ENCODE peak calls at places on chromosomes 7 and 10, in nine cellular contexts. I is astrocyte, Q is GM10248, V is dorsolateral prefrontal cortex, Z is glutamatergic neuron, P is type B pancreatic cell, H is progenitor cell of endocrine pancreas, A is endothelial cell of umbilical vein, T is heart right ventricle. Y is an unnamed sample.

GRCh38 chr10:63697956-63698814 is 177.0 kb downstream of the REEP3 start:
- DNase-seq in I (no peak), Q (peak; percentile 33), V (no peak), Z (no peak), P (no peak), H (no peak), A (no peak), T (no peak), Y (no peak)

GRCh38 chr7:15707570-15707969 is 21.1 kb upstream of the MEOX2 start:
- DNase-seq in I (no peak), Q (no peak), V (no peak), Z (no peak), P (no peak), H (no peak), A (peak; percentile 69), T (no peak), Y (no peak)

GRCh38 chr10:75187961-75188426 is 22.6 kb upstream of the VDAC2 start:
- DNase-seq in I (peak; percentile 43), Q (peak; percentile 72), V (no peak), Z (peak; percentile 61), P (no peak), H (peak; percentile 19), A (peak; percentile 66), T (peak; percentile 52), Y (peak; percentile 57)

GRCh38 chr7:14219125-14219524 is 229.7 kb upstream of the ETV1 start:
- DNase-seq in I (peak; percentile 25), Q (no peak), V (no peak), Z (no peak), P (no peak), H (no peak), A (no peak), T (no peak), Y (no peak)

GRCh38 chr7:137962875-137963507 is 38.9 kb downstream of the CREB3L2 start:
- DNase-seq in I (no peak), Q (no peak), V (no peak), Z (no peak), P (no peak), H (no peak), A (no peak), T (no peak), Y (no peak)

GRCh38 chr10:128026620-128027281 is 99.5 kb downstream of the MKI67 start:
- DNase-seq in I (no peak), Q (no peak), V (no peak), Z (no peak), P (no peak), H (no peak), A (peak; percentile 54), T (no peak), Y (no peak)

GRCh38 chr10:131475043-131475442 is 163.5 kb upstream of the TCERG1L start:
- DNase-seq in I (no peak), Q (no peak), V (no peak), Z (no peak), P (no peak), H (no peak), A (no peak), T (no peak), Y (no peak)

GRCh38 chr7:91940171-91940570 is 491 bp upstream of the AKAP9 start:
- DNase-seq in I (no peak), Q (peak; percentile 44), V (no peak), Z (no peak), P (no peak), H (no peak), A (peak; percentile 46), T (peak; percentile 45), Y (no peak)

GRCh38 chr10:16274911-16275310 is 161.9 kb upstream of the PTER start:
- DNase-seq in I (no peak), Q (no peak), V (no peak), Z (no peak), P (no peak), H (no peak), A (no peak), T (no peak), Y (no peak)

GRCh38 chr10:85319150-85319549 is 990.8 kb downstream of the CCSER2 start:
- DNase-seq in I (no peak), Q (no peak), V (peak; percentile 17), Z (no peak), P (no peak), H (no peak), A (no peak), T (no peak), Y (no peak)

GRCh38 chr10:75065081-75065480 is 46.4 kb upstream of the SAMD8 start:
- DNase-seq in I (no peak), Q (no peak), V (no peak), Z (no peak), P (no peak), H (no peak), A (no peak), T (no peak), Y (no peak)

GRCh38 chr10:73910764-73911552 is at the start of gene PLAU:
- DNase-seq in I (no peak), Q (peak; percentile 60), V (no peak), Z (peak; percentile 71), P (no peak), H (peak; percentile 41), A (peak; percentile 29), T (peak; percentile 61), Y (no peak)

GRCh38 chr7:97012293-97013005 is 7.1 kb downstream of the DLX6 start:
- DNase-seq in I (no peak), Q (no peak), V (no peak), Z (no peak), P (no peak), H (no peak), A (no peak), T (no peak), Y (no peak)

GRCh38 chr7:32591938-32592337 is 96.6 kb downstream of the AVL9 start:
- DNase-seq in I (peak; percentile 83), Q (no peak), V (no peak), Z (no peak), P (no peak), H (no peak), A (no peak), T (no peak), Y (no peak)

GRCh38 chr10:77867124-77867715 is 59.3 kb downstream of the DLG5 start:
- DNase-seq in I (no peak), Q (no peak), V (no peak), Z (no peak), P (no peak), H (no peak), A (no peak), T (no peak), Y (no peak)

GRCh38 chr7:135098391-135098790 is 49.5 kb upstream of the TMEM140 start:
- DNase-seq in I (no peak), Q (no peak), V (no peak), Z (no peak), P (no peak), H (no peak), A (peak; percentile 95), T (no peak), Y (no peak)

GRCh38 chr10:97539523-97540200 is 32.9 kb upstream of the ANKRD2 start:
- DNase-seq in I (peak; percentile 85), Q (no peak), V (no peak), Z (no peak), P (no peak), H (no peak), A (no peak), T (peak; percentile 49), Y (peak; percentile 70)

GRCh38 chr10:15208221-15208620 is 39.7 kb upstream of the NMT2 start:
- DNase-seq in I (no peak), Q (no peak), V (no peak), Z (no peak), P (no peak), H (no peak), A (no peak), T (no peak), Y (no peak)

GRCh38 chr10:70500812-70501301 is 22.3 kb downstream of the PALD1 start:
- DNase-seq in I (no peak), Q (no peak), V (no peak), Z (no peak), P (no peak), H (no peak), A (peak; percentile 67), T (peak; percentile 79), Y (no peak)

GRCh38 chr7:40194743-40195142 is 59.9 kb downstream of the SUGCT start:
- DNase-seq in I (peak; percentile 78), Q (no peak), V (no peak), Z (no peak), P (no peak), H (no peak), A (peak; percentile 27), T (no peak), Y (peak; percentile 26)

GRCh38 chr7:90708841-90709317 is 112.8 kb downstream of the CDK14 start:
- DNase-seq in I (peak; percentile 19), Q (peak; percentile 45), V (peak; percentile 9), Z (peak; percentile 45), P (no peak), H (no peak), A (peak; percentile 23), T (no peak), Y (peak; percentile 9)
- TF ChIP-seq CTCF in I (peak; percentile 57), Q (peak; percentile 67), V (peak; percentile 68), Z (peak; percentile 80), P (peak; percentile 74), H (peak; percentile 81), A (peak; percentile 61), T (peak; percentile 39), Y (peak; percentile 74)

DNA sequence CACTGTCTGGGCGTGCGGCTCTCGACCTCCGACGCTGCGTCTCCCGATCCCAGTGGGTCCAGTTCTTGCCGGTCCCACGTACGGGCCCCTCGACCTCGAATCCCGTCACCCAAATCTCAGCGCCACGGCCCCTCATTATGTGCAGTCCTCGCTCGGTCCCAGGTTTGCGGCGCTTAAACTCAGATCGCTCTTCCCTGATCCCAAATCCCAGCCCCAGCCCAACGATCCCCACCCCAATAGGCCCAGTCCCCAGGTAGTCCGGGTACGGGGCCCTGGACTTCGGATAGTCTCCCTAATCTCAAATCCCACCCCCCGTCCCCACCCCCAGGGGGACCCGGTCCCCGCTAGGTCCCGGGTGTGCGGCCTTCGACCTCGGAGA is 666 bp downstream of the HNRNPF start:
- DNase-seq in I (no peak), Q (no peak), V (no peak), Z (peak; percentile 21), P (no peak), H (no peak), A (peak; percentile 38), T (no peak), Y (no peak)
- TF ChIP-seq CTCF in I (no peak), Q (no peak), V (no peak), Z (no peak), P (peak; percentile 47), H (peak; percentile 11), A (no peak), T (no peak), Y (peak; percentile 41)

DNA sequence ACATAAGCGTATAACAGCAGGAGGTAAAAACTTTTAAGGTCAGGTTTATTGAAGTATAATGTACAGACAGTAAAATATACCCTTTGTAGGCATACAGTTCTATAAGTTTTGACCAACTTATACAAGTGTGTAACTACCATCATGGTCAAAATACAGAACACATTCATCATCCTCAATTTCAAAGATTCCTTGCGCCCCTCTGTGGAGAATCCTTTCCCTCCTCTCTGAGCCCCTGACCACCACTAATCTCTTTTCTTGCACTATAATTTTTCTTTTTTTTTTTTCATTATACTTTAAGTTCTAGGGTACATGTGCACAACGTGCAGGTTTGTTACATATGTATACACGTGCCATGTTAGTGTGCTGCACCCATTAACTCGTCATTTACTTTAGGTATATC is 58.1 kb upstream of the CTTNBP2 start:
- DNase-seq in I (no peak), Q (no peak), V (no peak), Z (no peak), P (no peak), H (no peak), A (no peak), T (no peak), Y (no peak)
- TF ChIP-seq CTCF in I (no peak), Q (no peak), V (no peak), Z (no peak), P (no peak), H (no peak), A (no peak), T (no peak), Y (no peak)

GRCh38 chr7:87218941-87219544 is 489 bp downstream of the TMEM243 start:
- DNase-seq in I (peak; percentile 27), Q (peak; percentile 31), V (peak; percentile 22), Z (peak; percentile 23), P (no peak), H (no peak), A (no peak), T (peak; percentile 57), Y (peak; percentile 27)
- TF ChIP-seq CTCF in I (no peak), Q (no peak), V (no peak), Z (no peak), P (no peak), H (peak; percentile 14), A (no peak), T (no peak), Y (no peak)